ENCODE peak calls at places on chromosome 4, in ten cellular contexts. One of them, this sample, is unnamed.

GRCh38 chr4:186829740-186830449 is 106.2 kb upstream of the FAT1 start:
- DNase-seq in amygdala: no peak
- DNase-seq in C1 segment of cervical spinal cord: no peak
- DNase-seq in H7: no peak
- DNase-seq in mesendoderm: no peak
- DNase-seq in ELR: peak; percentile 82
- DNase-seq in tibial nerve: no peak
- DNase-seq in NCI-H69: peak; percentile 8
- DNase-seq in NCI-H1694 treated with DMSO at 0.1 percent for 48 hours: no peak
- DNase-seq in SK-MEL-5: no peak
- DNase-seq in this sample: no peak

GRCh38 chr4:86978709-86979108 is 43.9 kb downstream of the AFF1 start:
- DNase-seq in tibial nerve: no peak
- DNase-seq in mesendoderm: no peak
- DNase-seq in NCI-H69: no peak
- DNase-seq in C1 segment of cervical spinal cord: no peak
- DNase-seq in SK-MEL-5: no peak
- DNase-seq in NCI-H1694 treated with DMSO at 0.1 percent for 48 hours: no peak
- DNase-seq in ELR: no peak
- DNase-seq in H7: no peak
- DNase-seq in amygdala: no peak
- DNase-seq in this sample: no peak

GRCh38 chr4:15882675-15883086 is 55.9 kb downstream of the FGFBP1 start:
- DNase-seq in H7: peak; percentile 55
- DNase-seq in C1 segment of cervical spinal cord: peak; percentile 5
- DNase-seq in ELR: peak; percentile 76
- DNase-seq in amygdala: peak; percentile 43
- DNase-seq in NCI-H1694 treated with DMSO at 0.1 percent for 48 hours: peak; percentile 10
- DNase-seq in tibial nerve: peak; percentile 33
- DNase-seq in SK-MEL-5: peak; percentile 83
- DNase-seq in mesendoderm: peak; percentile 90
- DNase-seq in NCI-H69: peak; percentile 60
- DNase-seq in this sample: peak; percentile 40

GRCh38 chr4:124423160-124423559 is 289.4 kb downstream of the ANKRD50 start:
- DNase-seq in amygdala: no peak
- DNase-seq in H7: no peak
- DNase-seq in ELR: peak; percentile 45
- DNase-seq in NCI-H1694 treated with DMSO at 0.1 percent for 48 hours: no peak
- DNase-seq in C1 segment of cervical spinal cord: no peak
- DNase-seq in tibial nerve: no peak
- DNase-seq in mesendoderm: peak; percentile 83
- DNase-seq in NCI-H69: peak; percentile 31
- DNase-seq in SK-MEL-5: no peak
- DNase-seq in this sample: no peak

GRCh38 chr4:121551881-121552280 is 144.9 kb downstream of the ANXA5 start:
- DNase-seq in C1 segment of cervical spinal cord: no peak
- DNase-seq in NCI-H1694 treated with DMSO at 0.1 percent for 48 hours: no peak
- DNase-seq in tibial nerve: peak; percentile 19
- DNase-seq in H7: no peak
- DNase-seq in NCI-H69: no peak
- DNase-seq in ELR: no peak
- DNase-seq in amygdala: no peak
- DNase-seq in mesendoderm: no peak
- DNase-seq in SK-MEL-5: no peak
- DNase-seq in this sample: no peak

GRCh38 chr4:1765409-1766335 is 27.4 kb upstream of the FGFR3 start:
- DNase-seq in NCI-H69: no peak
- DNase-seq in C1 segment of cervical spinal cord: no peak
- DNase-seq in mesendoderm: peak; percentile 46
- DNase-seq in amygdala: no peak
- DNase-seq in NCI-H1694 treated with DMSO at 0.1 percent for 48 hours: no peak
- DNase-seq in H7: peak; percentile 87
- DNase-seq in tibial nerve: no peak
- DNase-seq in ELR: no peak
- DNase-seq in SK-MEL-5: no peak
- DNase-seq in this sample: no peak

GRCh38 chr4:55758570-55758969 is 61.0 kb upstream of the EXOC1L start:
- DNase-seq in ELR: no peak
- DNase-seq in tibial nerve: no peak
- DNase-seq in mesendoderm: no peak
- DNase-seq in amygdala: no peak
- DNase-seq in SK-MEL-5: no peak
- DNase-seq in C1 segment of cervical spinal cord: no peak
- DNase-seq in H7: no peak
- DNase-seq in NCI-H1694 treated with DMSO at 0.1 percent for 48 hours: peak; percentile 97
- DNase-seq in NCI-H69: peak; percentile 78
- DNase-seq in this sample: peak; percentile 41

GRCh38 chr4:169366821-169367220 is 96.1 kb upstream of the SH3RF1 start:
- DNase-seq in NCI-H1694 treated with DMSO at 0.1 percent for 48 hours: no peak
- DNase-seq in H7: no peak
- DNase-seq in C1 segment of cervical spinal cord: no peak
- DNase-seq in amygdala: no peak
- DNase-seq in ELR: no peak
- DNase-seq in mesendoderm: no peak
- DNase-seq in SK-MEL-5: no peak
- DNase-seq in NCI-H69: no peak
- DNase-seq in tibial nerve: no peak
- DNase-seq in this sample: no peak

GRCh38 chr4:38872620-38873019 is 5.0 kb downstream of the FAM114A1 start:
- DNase-seq in ELR: peak; percentile 76
- DNase-seq in NCI-H69: no peak
- DNase-seq in SK-MEL-5: no peak
- DNase-seq in C1 segment of cervical spinal cord: no peak
- DNase-seq in mesendoderm: no peak
- DNase-seq in tibial nerve: no peak
- DNase-seq in NCI-H1694 treated with DMSO at 0.1 percent for 48 hours: no peak
- DNase-seq in H7: no peak
- DNase-seq in amygdala: no peak
- DNase-seq in this sample: no peak

GRCh38 chr4:164438321-164438720 is 315.6 kb upstream of the SMIM31 start:
- DNase-seq in H7: no peak
- DNase-seq in ELR: peak; percentile 4
- DNase-seq in SK-MEL-5: no peak
- DNase-seq in amygdala: no peak
- DNase-seq in C1 segment of cervical spinal cord: no peak
- DNase-seq in NCI-H1694 treated with DMSO at 0.1 percent for 48 hours: no peak
- DNase-seq in tibial nerve: no peak
- DNase-seq in mesendoderm: peak; percentile 21
- DNase-seq in NCI-H69: no peak
- DNase-seq in this sample: no peak

GRCh38 chr4:119084503-119084902 is 51.1 kb upstream of the MYOZ2 start:
- DNase-seq in ELR: no peak
- DNase-seq in tibial nerve: no peak
- DNase-seq in NCI-H1694 treated with DMSO at 0.1 percent for 48 hours: no peak
- DNase-seq in NCI-H69: no peak
- DNase-seq in mesendoderm: no peak
- DNase-seq in H7: no peak
- DNase-seq in SK-MEL-5: no peak
- DNase-seq in amygdala: no peak
- DNase-seq in C1 segment of cervical spinal cord: no peak
- DNase-seq in this sample: no peak

GRCh38 chr4:106365613-106366012 is 3.0 kb downstream of the GIMD1 start:
- DNase-seq in C1 segment of cervical spinal cord: no peak
- DNase-seq in tibial nerve: no peak
- DNase-seq in mesendoderm: peak; percentile 3
- DNase-seq in amygdala: no peak
- DNase-seq in NCI-H69: no peak
- DNase-seq in H7: no peak
- DNase-seq in NCI-H1694 treated with DMSO at 0.1 percent for 48 hours: no peak
- DNase-seq in ELR: peak; percentile 93
- DNase-seq in SK-MEL-5: peak; percentile 74
- DNase-seq in this sample: no peak

GRCh38 chr4:142428715-142429114 is 417.4 kb downstream of the INPP4B start:
- DNase-seq in H7: no peak
- DNase-seq in NCI-H1694 treated with DMSO at 0.1 percent for 48 hours: no peak
- DNase-seq in mesendoderm: no peak
- DNase-seq in amygdala: no peak
- DNase-seq in ELR: no peak
- DNase-seq in C1 segment of cervical spinal cord: no peak
- DNase-seq in NCI-H69: no peak
- DNase-seq in tibial nerve: no peak
- DNase-seq in SK-MEL-5: no peak
- DNase-seq in this sample: no peak

GRCh38 chr4:155546451-155546850 is 120.2 kb upstream of the GUCY1A1 start:
- DNase-seq in C1 segment of cervical spinal cord: no peak
- DNase-seq in H7: no peak
- DNase-seq in mesendoderm: no peak
- DNase-seq in ELR: peak; percentile 63
- DNase-seq in NCI-H69: no peak
- DNase-seq in tibial nerve: no peak
- DNase-seq in NCI-H1694 treated with DMSO at 0.1 percent for 48 hours: no peak
- DNase-seq in amygdala: no peak
- DNase-seq in SK-MEL-5: no peak
- DNase-seq in this sample: no peak

This sample was measured in cerebellum.